ENCODE peak calls at places on chromosome 20, in eight cellular contexts. One of them, this sample, is unnamed.

GRCh38 chr20:64228751-64229518 is 26.6 kb upstream of the PCMTD2 start:
- DNase-seq in colonic mucosa: peak; percentile 48
- DNase-seq in body of pancreas: no peak
- DNase-seq in CD8-positive, alpha-beta T cell: no peak
- DNase-seq in thoracic aorta: no peak
- DNase-seq in WERI-Rb-1: no peak
- DNase-seq in HCT116: no peak
- DNase-seq in endodermal cell: no peak
- DNase-seq in this sample: no peak

GRCh38 chr20:25214416-25214770 is 18.9 kb downstream of the ENTPD6 start:
- DNase-seq in colonic mucosa: no peak
- DNase-seq in body of pancreas: no peak
- DNase-seq in CD8-positive, alpha-beta T cell: no peak
- DNase-seq in thoracic aorta: no peak
- DNase-seq in WERI-Rb-1: peak; percentile 81
- DNase-seq in HCT116: no peak
- DNase-seq in endodermal cell: no peak
- DNase-seq in this sample: no peak

GRCh38 chr20:46930940-46931339 is 36.3 kb downstream of the EYA2 start:
- DNase-seq in colonic mucosa: no peak
- DNase-seq in body of pancreas: no peak
- DNase-seq in CD8-positive, alpha-beta T cell: no peak
- DNase-seq in thoracic aorta: no peak
- DNase-seq in WERI-Rb-1: no peak
- DNase-seq in HCT116: no peak
- DNase-seq in endodermal cell: no peak
- DNase-seq in this sample: no peak

GRCh38 chr20:35306931-35307517 is 14.8 kb upstream of the FAM83C start:
- DNase-seq in colonic mucosa: peak; percentile 60
- DNase-seq in body of pancreas: peak; percentile 66
- DNase-seq in CD8-positive, alpha-beta T cell: no peak
- DNase-seq in thoracic aorta: no peak
- DNase-seq in WERI-Rb-1: peak; percentile 82
- DNase-seq in HCT116: peak; percentile 60
- DNase-seq in endodermal cell: peak; percentile 90
- DNase-seq in this sample: peak; percentile 76

GRCh38 chr20:20441259-20441658 is 73.4 kb downstream of the INSM1 start:
- DNase-seq in colonic mucosa: peak; percentile 29
- DNase-seq in body of pancreas: peak; percentile 23
- DNase-seq in CD8-positive, alpha-beta T cell: no peak
- DNase-seq in thoracic aorta: no peak
- DNase-seq in WERI-Rb-1: peak; percentile 41
- DNase-seq in HCT116: no peak
- DNase-seq in endodermal cell: peak; percentile 55
- DNase-seq in this sample: no peak

GRCh38 chr20:63068711-63069367 is 62.1 kb upstream of the BHLHE23 start:
- DNase-seq in colonic mucosa: no peak
- DNase-seq in body of pancreas: no peak
- DNase-seq in CD8-positive, alpha-beta T cell: no peak
- DNase-seq in thoracic aorta: no peak
- DNase-seq in WERI-Rb-1: no peak
- DNase-seq in HCT116: no peak
- DNase-seq in endodermal cell: no peak
- DNase-seq in this sample: no peak

GRCh38 chr20:45998761-45999160 is 9.9 kb upstream of the MMP9 start:
- DNase-seq in colonic mucosa: no peak
- DNase-seq in body of pancreas: no peak
- DNase-seq in CD8-positive, alpha-beta T cell: no peak
- DNase-seq in thoracic aorta: no peak
- DNase-seq in WERI-Rb-1: no peak
- DNase-seq in HCT116: no peak
- DNase-seq in endodermal cell: no peak
- DNase-seq in this sample: no peak

GRCh38 chr20:36997121-36997520 is 45.6 kb upstream of the SAMHD1 start:
- DNase-seq in colonic mucosa: no peak
- DNase-seq in body of pancreas: no peak
- DNase-seq in CD8-positive, alpha-beta T cell: no peak
- DNase-seq in thoracic aorta: no peak
- DNase-seq in WERI-Rb-1: no peak
- DNase-seq in HCT116: no peak
- DNase-seq in endodermal cell: no peak
- DNase-seq in this sample: no peak

GRCh38 chr20:63129991-63130653 is 85.8 kb downstream of the YTHDF1 start:
- DNase-seq in colonic mucosa: no peak
- DNase-seq in body of pancreas: peak; percentile 1
- DNase-seq in CD8-positive, alpha-beta T cell: no peak
- DNase-seq in thoracic aorta: no peak
- DNase-seq in WERI-Rb-1: no peak
- DNase-seq in HCT116: no peak
- DNase-seq in endodermal cell: peak; percentile 31
- DNase-seq in this sample: peak; percentile 15

GRCh38 chr20:52049001-52049731 is 142.4 kb downstream of the ZFP64 start:
- DNase-seq in colonic mucosa: no peak
- DNase-seq in body of pancreas: no peak
- DNase-seq in CD8-positive, alpha-beta T cell: no peak
- DNase-seq in thoracic aorta: no peak
- DNase-seq in WERI-Rb-1: no peak
- DNase-seq in HCT116: no peak
- DNase-seq in endodermal cell: peak; percentile 85
- DNase-seq in this sample: no peak

GRCh38 chr20:34676642-34677373 is at the start of gene PIGU:
- DNase-seq in colonic mucosa: peak; percentile 97
- DNase-seq in body of pancreas: peak; percentile 97
- DNase-seq in CD8-positive, alpha-beta T cell: peak; percentile 92
- DNase-seq in thoracic aorta: peak; percentile 74
- DNase-seq in WERI-Rb-1: peak; percentile 96
- DNase-seq in HCT116: peak; percentile 91
- DNase-seq in endodermal cell: peak; percentile 97
- DNase-seq in this sample: peak; percentile 96

GRCh38 chr20:47011984-47012383 is 117.3 kb downstream of the EYA2 start:
- DNase-seq in colonic mucosa: no peak
- DNase-seq in body of pancreas: no peak
- DNase-seq in CD8-positive, alpha-beta T cell: no peak
- DNase-seq in thoracic aorta: no peak
- DNase-seq in WERI-Rb-1: no peak
- DNase-seq in HCT116: no peak
- DNase-seq in endodermal cell: no peak
- DNase-seq in this sample: no peak

GRCh38 chr20:63520939-63521601 is 505 bp downstream of the PPDPF start:
- DNase-seq in colonic mucosa: peak; percentile 93
- DNase-seq in body of pancreas: peak; percentile 84
- DNase-seq in CD8-positive, alpha-beta T cell: peak; percentile 62
- DNase-seq in thoracic aorta: no peak
- DNase-seq in WERI-Rb-1: peak; percentile 58
- DNase-seq in HCT116: no peak
- DNase-seq in endodermal cell: peak; percentile 83
- DNase-seq in this sample: peak; percentile 82

GRCh38 chr20:48794360-48794759 is 33.4 kb downstream of the PREX1 start:
- DNase-seq in colonic mucosa: no peak
- DNase-seq in body of pancreas: no peak
- DNase-seq in CD8-positive, alpha-beta T cell: no peak
- DNase-seq in thoracic aorta: no peak
- DNase-seq in WERI-Rb-1: no peak
- DNase-seq in HCT116: no peak
- DNase-seq in endodermal cell: peak; percentile 63
- DNase-seq in this sample: no peak

GRCh38 chr20:47325242-47325641 is 31.3 kb downstream of the ZMYND8 start:
- DNase-seq in colonic mucosa: no peak
- DNase-seq in body of pancreas: no peak
- DNase-seq in CD8-positive, alpha-beta T cell: no peak
- DNase-seq in thoracic aorta: no peak
- DNase-seq in WERI-Rb-1: no peak
- DNase-seq in HCT116: no peak
- DNase-seq in endodermal cell: no peak
- DNase-seq in this sample: no peak

GRCh38 chr20:3653921-3654320 is 9.3 kb downstream of the GFRA4 start:
- DNase-seq in colonic mucosa: no peak
- DNase-seq in body of pancreas: no peak
- DNase-seq in CD8-positive, alpha-beta T cell: no peak
- DNase-seq in thoracic aorta: no peak
- DNase-seq in WERI-Rb-1: no peak
- DNase-seq in HCT116: no peak
- DNase-seq in endodermal cell: no peak
- DNase-seq in this sample: no peak
- H3K36me3 ChIP-seq in colonic mucosa: no peaks in the 10 kb centered on the region
- H3K36me3 ChIP-seq in body of pancreas: no peaks in the 10 kb centered on the region
- H3K36me3 ChIP-seq in CD8-positive, alpha-beta T cell: no peaks in the 10 kb centered on the region
- H3K36me3 ChIP-seq in thoracic aorta: peaks cover 2% of the 10 kb centered on the region
- H3K36me3 ChIP-seq in WERI-Rb-1: no peaks in the 10 kb centered on the region
- H3K36me3 ChIP-seq in HCT116: no peaks in the 10 kb centered on the region
- H3K36me3 ChIP-seq in endodermal cell: no peaks in the 10 kb centered on the region
- H3K36me3 ChIP-seq in this sample: peaks cover 5% of the 10 kb centered on the region

GRCh38 chr20:708956-709355 is 33.4 kb upstream of the SCRT2 start:
- DNase-seq in colonic mucosa: no peak
- DNase-seq in body of pancreas: no peak
- DNase-seq in CD8-positive, alpha-beta T cell: no peak
- DNase-seq in thoracic aorta: no peak
- DNase-seq in WERI-Rb-1: no peak
- DNase-seq in HCT116: no peak
- DNase-seq in endodermal cell: no peak
- DNase-seq in this sample: no peak

GRCh38 chr20:711526-711925 is 35.9 kb upstream of the SCRT2 start:
- DNase-seq in colonic mucosa: no peak
- DNase-seq in body of pancreas: no peak
- DNase-seq in CD8-positive, alpha-beta T cell: no peak
- DNase-seq in thoracic aorta: no peak
- DNase-seq in WERI-Rb-1: no peak
- DNase-seq in HCT116: no peak
- DNase-seq in endodermal cell: no peak
- DNase-seq in this sample: no peak

GRCh38 chr20:710762-711120 is 35.1 kb upstream of the SCRT2 start:
- DNase-seq in colonic mucosa: no peak
- DNase-seq in body of pancreas: no peak
- DNase-seq in CD8-positive, alpha-beta T cell: no peak
- DNase-seq in thoracic aorta: no peak
- DNase-seq in WERI-Rb-1: no peak
- DNase-seq in HCT116: no peak
- DNase-seq in endodermal cell: no peak
- DNase-seq in this sample: no peak

GRCh38 chr20:709421-709820 is 33.8 kb upstream of the SCRT2 start:
- DNase-seq in colonic mucosa: peak; percentile 21
- DNase-seq in body of pancreas: peak; percentile 58
- DNase-seq in CD8-positive, alpha-beta T cell: no peak
- DNase-seq in thoracic aorta: no peak
- DNase-seq in WERI-Rb-1: no peak
- DNase-seq in HCT116: no peak
- DNase-seq in endodermal cell: no peak
- DNase-seq in this sample: no peak

DNA sequence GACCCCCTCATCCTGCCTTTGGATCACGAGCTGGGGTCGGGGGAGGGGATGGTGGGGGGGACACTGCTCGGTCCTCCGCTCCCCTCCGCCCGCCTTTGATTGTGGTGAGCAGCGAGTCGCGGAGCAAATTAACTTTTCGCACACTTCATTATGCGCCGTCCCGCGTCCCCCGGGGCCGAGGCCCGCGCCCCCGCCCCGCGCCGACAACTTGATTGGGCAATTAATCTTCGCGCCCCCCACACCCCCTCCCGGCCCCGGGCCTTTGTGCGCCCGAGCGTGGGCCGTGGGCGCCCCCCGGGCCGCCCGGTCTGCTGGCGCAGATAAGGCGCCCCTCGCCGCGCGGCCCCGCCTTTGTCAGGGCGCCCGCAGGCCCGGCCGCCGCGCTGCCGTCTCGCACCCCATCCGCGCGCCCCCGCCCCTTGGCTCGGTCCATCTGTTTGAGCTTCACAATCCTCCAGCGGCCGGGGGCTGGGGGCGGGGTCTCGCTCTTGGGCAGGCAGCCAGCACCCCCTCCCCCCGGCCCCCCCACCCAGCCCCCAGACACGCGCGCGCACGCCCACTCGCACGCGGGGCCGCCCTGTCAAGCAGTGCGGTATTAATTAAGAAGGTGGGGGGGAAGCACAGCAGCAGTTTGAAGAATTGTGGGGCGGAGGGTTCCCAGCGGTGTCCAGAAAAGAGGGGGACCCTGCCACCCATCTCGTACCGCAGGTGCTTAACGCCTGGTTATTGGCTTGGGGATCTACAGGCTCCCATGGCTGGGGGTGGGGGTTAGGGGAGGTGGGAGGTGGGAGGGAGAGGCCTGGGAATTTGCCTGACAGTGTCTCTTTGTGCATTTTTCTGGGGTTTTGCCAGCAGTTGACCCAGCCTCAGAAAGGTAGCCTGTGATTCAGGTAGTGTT is 34.5 kb upstream of the SCRT2 start:
- DNase-seq in colonic mucosa: no peak
- DNase-seq in body of pancreas: no peak
- DNase-seq in CD8-positive, alpha-beta T cell: no peak
- DNase-seq in thoracic aorta: no peak
- DNase-seq in WERI-Rb-1: peak; percentile 91
- DNase-seq in HCT116: no peak
- DNase-seq in endodermal cell: peak; percentile 82
- DNase-seq in this sample: peak; percentile 42
- H3K9me3 ChIP-seq in colonic mucosa: no peaks in the 10 kb centered on the region
- H3K9me3 ChIP-seq in body of pancreas: no peaks in the 10 kb centered on the region
- H3K9me3 ChIP-seq in CD8-positive, alpha-beta T cell: no peaks in the 10 kb centered on the region
- H3K9me3 ChIP-seq in thoracic aorta: peaks cover 9% of the 10 kb centered on the region
- H3K9me3 ChIP-seq in WERI-Rb-1: peaks cover 14% of the 10 kb centered on the region
- H3K9me3 ChIP-seq in HCT116: no peaks in the 10 kb centered on the region
- H3K9me3 ChIP-seq in endodermal cell: peaks cover 22% of the 10 kb centered on the region
- H3K9me3 ChIP-seq in this sample: no peaks in the 10 kb centered on the region

DNA sequence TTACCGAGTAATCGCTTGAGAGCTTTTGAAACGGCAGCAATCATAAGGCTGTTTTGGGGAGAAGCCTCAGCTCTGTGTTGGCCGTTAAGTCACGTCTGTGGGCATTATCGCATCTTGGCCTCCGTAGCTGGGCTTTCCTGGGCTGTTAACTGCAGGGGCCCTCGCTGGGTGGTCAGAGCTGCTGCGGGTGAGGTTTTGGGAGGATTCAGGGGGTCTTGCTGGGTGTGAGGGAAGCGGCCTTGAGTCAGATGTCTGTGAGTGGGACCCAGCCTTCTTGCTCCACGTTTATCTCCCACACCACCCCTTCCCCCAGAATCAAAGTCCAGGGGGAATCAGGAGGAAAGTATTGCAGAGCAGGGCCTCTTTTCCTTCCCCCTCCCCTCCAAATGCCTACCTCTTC is 3.2 kb upstream of the APCDD1L start:
- DNase-seq in colonic mucosa: no peak
- DNase-seq in body of pancreas: no peak
- DNase-seq in CD8-positive, alpha-beta T cell: no peak
- DNase-seq in thoracic aorta: no peak
- DNase-seq in WERI-Rb-1: no peak
- DNase-seq in HCT116: no peak
- DNase-seq in endodermal cell: no peak
- DNase-seq in this sample: no peak
- TF ChIP-seq CTCF in colonic mucosa: no peak
- TF ChIP-seq CTCF in body of pancreas: no peak
- TF ChIP-seq CTCF in CD8-positive, alpha-beta T cell: no peak
- TF ChIP-seq CTCF in thoracic aorta: no peak
- TF ChIP-seq CTCF in WERI-Rb-1: no peak
- TF ChIP-seq CTCF in HCT116: no peak
- TF ChIP-seq CTCF in endodermal cell: no peak
- TF ChIP-seq CTCF in this sample: no peak

DNA sequence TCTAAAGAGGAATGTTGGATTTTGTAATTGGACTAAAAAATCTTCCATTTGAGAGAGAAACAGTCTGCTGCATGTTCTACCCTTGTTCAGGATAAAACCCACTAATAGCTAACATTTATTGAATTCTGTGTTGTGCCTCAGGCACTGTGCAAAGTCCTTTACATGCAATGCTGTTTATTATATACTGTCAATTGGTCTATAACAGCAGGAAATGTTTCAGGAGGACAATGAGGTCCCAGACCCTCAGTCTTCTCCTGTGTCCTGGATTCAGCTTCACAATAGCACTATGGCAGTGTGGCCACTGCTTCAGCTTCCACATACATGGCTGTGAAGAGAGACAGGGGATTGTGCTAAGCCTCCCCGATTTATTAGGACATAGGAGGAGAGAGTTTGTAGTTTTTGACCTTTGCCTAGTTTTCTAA is 11.0 kb downstream of the PTPN1 start:
- DNase-seq in colonic mucosa: no peak
- DNase-seq in body of pancreas: no peak
- DNase-seq in CD8-positive, alpha-beta T cell: no peak
- DNase-seq in thoracic aorta: no peak
- DNase-seq in WERI-Rb-1: no peak
- DNase-seq in HCT116: no peak
- DNase-seq in endodermal cell: no peak
- DNase-seq in this sample: no peak
- H3K36me3 ChIP-seq in colonic mucosa: no peaks in the 10 kb centered on the region
- H3K36me3 ChIP-seq in body of pancreas: no peaks in the 10 kb centered on the region
- H3K36me3 ChIP-seq in CD8-positive, alpha-beta T cell: no peaks in the 10 kb centered on the region
- H3K36me3 ChIP-seq in thoracic aorta: no peaks in the 10 kb centered on the region
- H3K36me3 ChIP-seq in WERI-Rb-1: peaks cover 3% of the 10 kb centered on the region
- H3K36me3 ChIP-seq in HCT116: no peaks in the 10 kb centered on the region
- H3K36me3 ChIP-seq in endodermal cell: peaks cover 7% of the 10 kb centered on the region
- H3K36me3 ChIP-seq in this sample: no peaks in the 10 kb centered on the region

This sample was measured in tibial artery.